ENCODE peak calls at places on chromosome 10, in five cellular contexts. One of them, this sample, is unnamed.

GRCh38 chr10:79360499-79361342 is 13.5 kb downstream of the PPIF start:
- DNase-seq in NCI-H2029: no peak
- DNase-seq in stimulated activated CD8-positive, alpha-beta memory T cell treated with anti-CD3 and anti-CD28 coated beads, Interleukin-15, amount 100 ng/mL, for 24 hours: no peak
- DNase-seq in EL: no peak
- DNase-seq in fibroblast of pulmonary artery: no peak
- DNase-seq in this sample: no peak

GRCh38 chr10:5545011-5545410 is 20.2 kb downstream of the CALML3 start:
- DNase-seq in stimulated activated CD8-positive, alpha-beta memory T cell treated with anti-CD3 and anti-CD28 coated beads, Interleukin-15, amount 100 ng/mL, for 24 hours: no peak
- DNase-seq in NCI-H2029: no peak
- DNase-seq in EL: no peak
- DNase-seq in fibroblast of pulmonary artery: no peak
- DNase-seq in this sample: no peak

GRCh38 chr10:69464401-69464800 is 13.1 kb downstream of the TSPAN15 start:
- DNase-seq in fibroblast of pulmonary artery: no peak
- DNase-seq in stimulated activated CD8-positive, alpha-beta memory T cell treated with anti-CD3 and anti-CD28 coated beads, Interleukin-15, amount 100 ng/mL, for 24 hours: no peak
- DNase-seq in EL: no peak
- DNase-seq in NCI-H2029: no peak
- DNase-seq in this sample: no peak

GRCh38 chr10:90125966-90126600 is 424.7 kb downstream of the KIF20B start:
- DNase-seq in EL: no peak
- DNase-seq in fibroblast of pulmonary artery: peak
- DNase-seq in NCI-H2029: no peak
- DNase-seq in stimulated activated CD8-positive, alpha-beta memory T cell treated with anti-CD3 and anti-CD28 coated beads, Interleukin-15, amount 100 ng/mL, for 24 hours: no peak
- DNase-seq in this sample: no peak

GRCh38 chr10:121237718-121238117 is 360.5 kb downstream of the FGFR2 start:
- DNase-seq in NCI-H2029: no peak
- DNase-seq in EL: no peak
- DNase-seq in fibroblast of pulmonary artery: no peak
- DNase-seq in stimulated activated CD8-positive, alpha-beta memory T cell treated with anti-CD3 and anti-CD28 coated beads, Interleukin-15, amount 100 ng/mL, for 24 hours: no peak
- DNase-seq in this sample: no peak

GRCh38 chr10:80196270-80196949 is 8.9 kb downstream of the ANXA11 start:
- DNase-seq in NCI-H2029: peak
- DNase-seq in EL: peak
- DNase-seq in fibroblast of pulmonary artery: peak
- DNase-seq in stimulated activated CD8-positive, alpha-beta memory T cell treated with anti-CD3 and anti-CD28 coated beads, Interleukin-15, amount 100 ng/mL, for 24 hours: no peak
- DNase-seq in this sample: no peak

GRCh38 chr10:4127518-4128315 is 342.7 kb upstream of the KLF6 start:
- DNase-seq in EL: no peak
- DNase-seq in NCI-H2029: no peak
- DNase-seq in fibroblast of pulmonary artery: no peak
- DNase-seq in stimulated activated CD8-positive, alpha-beta memory T cell treated with anti-CD3 and anti-CD28 coated beads, Interleukin-15, amount 100 ng/mL, for 24 hours: no peak
- DNase-seq in this sample: no peak

GRCh38 chr10:93072713-93073538 is 767 bp upstream of the CYP26A1 start:
- DNase-seq in stimulated activated CD8-positive, alpha-beta memory T cell treated with anti-CD3 and anti-CD28 coated beads, Interleukin-15, amount 100 ng/mL, for 24 hours: no peak
- DNase-seq in EL: no peak
- DNase-seq in fibroblast of pulmonary artery: no peak
- DNase-seq in NCI-H2029: no peak
- DNase-seq in this sample: no peak

GRCh38 chr10:62873866-62874265 is 57.7 kb upstream of the EGR2 start:
- DNase-seq in NCI-H2029: no peak
- DNase-seq in stimulated activated CD8-positive, alpha-beta memory T cell treated with anti-CD3 and anti-CD28 coated beads, Interleukin-15, amount 100 ng/mL, for 24 hours: no peak
- DNase-seq in fibroblast of pulmonary artery: no peak
- DNase-seq in EL: no peak
- DNase-seq in this sample: no peak

GRCh38 chr10:22477365-22478287 is 132.3 kb downstream of the SPAG6 start:
- DNase-seq in EL: no peak
- DNase-seq in fibroblast of pulmonary artery: no peak
- DNase-seq in stimulated activated CD8-positive, alpha-beta memory T cell treated with anti-CD3 and anti-CD28 coated beads, Interleukin-15, amount 100 ng/mL, for 24 hours: no peak
- DNase-seq in NCI-H2029: no peak
- DNase-seq in this sample: no peak

GRCh38 chr10:64430690-64431323 is 909.6 kb downstream of the REEP3 start:
- DNase-seq in NCI-H2029: no peak
- DNase-seq in stimulated activated CD8-positive, alpha-beta memory T cell treated with anti-CD3 and anti-CD28 coated beads, Interleukin-15, amount 100 ng/mL, for 24 hours: no peak
- DNase-seq in fibroblast of pulmonary artery: peak
- DNase-seq in EL: peak
- DNase-seq in this sample: no peak

GRCh38 chr10:77619964-77620703 is 17.5 kb downstream of the KCNMA1 start:
- DNase-seq in fibroblast of pulmonary artery: no peak
- DNase-seq in EL: no peak
- DNase-seq in NCI-H2029: no peak
- DNase-seq in stimulated activated CD8-positive, alpha-beta memory T cell treated with anti-CD3 and anti-CD28 coated beads, Interleukin-15, amount 100 ng/mL, for 24 hours: no peak
- DNase-seq in this sample: no peak